ENCODE peak calls at places on chromosomes 3 and 15, in ten cellular contexts. M, V, F, Z, E, C, O, N, S and T are unnamed samples.

GRCh38 chr3:121660356-121661171 is at the start of gene HCLS1:
- DNase-seq in M (peak; percentile 47), V (peak; percentile 18), F (peak; percentile 39), Z (peak; percentile 93), E (no peak), C (peak; percentile 83), O (peak; percentile 90), N (peak; percentile 41), S (no peak), T (peak; percentile 52)

GRCh38 chr3:63193647-63194046 is 84.5 kb upstream of the SYNPR start:
- DNase-seq in M (no peak), V (no peak), F (no peak), Z (no peak), E (peak; percentile 3), C (no peak), O (no peak), N (no peak), S (no peak), T (no peak)

GRCh38 chr3:67898916-67899315 is 244.5 kb upstream of the SUCLG2 start:
- DNase-seq in M (no peak), V (no peak), F (no peak), Z (no peak), E (no peak), C (no peak), O (no peak), N (no peak), S (no peak), T (no peak)

GRCh38 chr15:47820047-47820779 is 102.9 kb downstream of the SEMA6D start:
- DNase-seq in M (no peak), V (no peak), F (no peak), Z (no peak), E (no peak), C (no peak), O (no peak), N (no peak), S (peak; percentile 25), T (no peak)

GRCh38 chr15:50166216-50166615 is 15.8 kb upstream of the SLC27A2 start:
- DNase-seq in M (no peak), V (no peak), F (no peak), Z (no peak), E (no peak), C (no peak), O (no peak), N (no peak), S (peak; percentile 87), T (no peak)

GRCh38 chr15:74387988-74388955 is 20.8 kb upstream of the CYP11A1 start:
- DNase-seq in M (no peak), V (no peak), F (no peak), Z (peak; percentile 76), E (no peak), C (no peak), O (no peak), N (no peak), S (no peak), T (no peak)

GRCh38 chr3:150599611-150600297 is 3.4 kb upstream of the SELENOT start:
- DNase-seq in M (no peak), V (no peak), F (no peak), Z (no peak), E (peak; percentile 64), C (no peak), O (no peak), N (no peak), S (peak; percentile 89), T (peak; percentile 63)

GRCh38 chr15:57135800-57136199 is 217.4 kb downstream of the TCF12 start:
- DNase-seq in M (no peak), V (no peak), F (no peak), Z (no peak), E (no peak), C (no peak), O (no peak), N (no peak), S (no peak), T (no peak)

GRCh38 chr15:100596792-100597191 is 5.2 kb downstream of the LINS1 start:
- DNase-seq in M (no peak), V (no peak), F (no peak), Z (peak; percentile 80), E (no peak), C (peak; percentile 74), O (peak; percentile 72), N (no peak), S (no peak), T (no peak)

GRCh38 chr3:9399746-9400145 is 2.3 kb downstream of the SETD5 start:
- DNase-seq in M (peak; percentile 92), V (peak; percentile 72), F (peak; percentile 95), Z (no peak), E (peak; percentile 26), C (no peak), O (peak; percentile 70), N (peak; percentile 53), S (peak; percentile 97), T (peak; percentile 94)

GRCh38 chr3:148723591-148723990 is 25.9 kb downstream of the AGTR1 start:
- DNase-seq in M (no peak), V (no peak), F (no peak), Z (no peak), E (no peak), C (no peak), O (no peak), N (no peak), S (peak; percentile 90), T (peak; percentile 69)

GRCh38 chr15:25251700-25252390 is 187.0 kb downstream of the UBE3A start:
- DNase-seq in M (no peak), V (peak; percentile 6), F (peak; percentile 5), Z (peak; percentile 64), E (no peak), C (no peak), O (no peak), N (no peak), S (no peak), T (no peak)

DNA sequence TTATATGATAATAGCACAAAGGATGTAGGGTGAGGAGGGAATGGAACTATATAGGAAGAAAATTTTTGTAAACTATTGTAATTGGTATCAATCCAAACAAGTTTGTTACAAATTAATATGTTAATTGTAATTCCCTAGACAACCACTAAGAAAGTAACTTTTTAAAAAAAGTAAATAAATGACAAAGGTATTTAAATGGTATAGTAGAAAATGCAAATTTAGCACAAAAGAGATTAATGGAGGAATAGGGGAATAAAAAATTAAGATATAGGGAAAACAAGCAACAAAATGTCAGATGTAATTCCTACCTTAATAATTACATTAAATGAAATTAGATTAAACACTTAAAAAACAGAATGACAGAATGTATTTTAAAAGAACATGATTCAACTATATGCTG is 60.3 kb downstream of the TIMP4 start:
- DNase-seq in M (no peak), V (no peak), F (no peak), Z (no peak), E (no peak), C (no peak), O (no peak), N (no peak), S (no peak), T (no peak)
- TF ChIP-seq CTCF in M (no peak), V (no peak), F (no peak), Z (no peak), E (no peak), C (no peak), O (no peak), N (no peak), S (no peak), T (peak; percentile 18)

DNA sequence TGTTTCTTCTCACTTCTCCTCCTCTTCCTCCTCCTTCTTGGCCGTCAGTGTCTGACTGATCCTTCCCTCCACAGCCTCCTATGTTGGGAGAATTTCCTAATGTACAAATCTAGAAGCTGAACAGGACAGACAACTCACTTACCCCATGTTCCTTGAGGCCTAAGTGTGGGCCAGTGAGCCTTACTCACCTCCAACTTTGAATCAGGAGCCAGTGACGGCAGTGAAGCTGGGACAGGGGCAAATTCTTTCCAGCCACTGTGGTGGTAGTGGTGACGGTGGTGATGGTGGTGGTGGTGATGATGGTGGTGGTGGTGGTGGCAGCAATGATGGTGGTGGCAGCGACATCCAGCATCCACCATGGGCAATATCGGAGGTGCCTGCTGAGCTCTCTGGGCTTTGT is 166.3 kb downstream of the FAM43A start:
- DNase-seq in M (no peak), V (no peak), F (no peak), Z (peak; percentile 29), E (no peak), C (no peak), O (no peak), N (no peak), S (no peak), T (no peak)
- TF ChIP-seq POLR2A in M (no peak), V (no peak), F (no peak), Z (no peak), E (no peak), C (no peak), O (no peak), N (no peak), S (no peak), T (no peak)

GRCh38 chr3:49619649-49620048 is 54.5 kb upstream of the APEH start:
- DNase-seq in M (no peak), V (no peak), F (no peak), Z (no peak), E (no peak), C (no peak), O (no peak), N (no peak), S (no peak), T (no peak)
- H3K27ac ChIP-seq in M (no peak overlapping the region), V (no peak overlapping the region), F (no peak overlapping the region), Z (no peak overlapping the region), E (no peak overlapping the region), C (no peak overlapping the region), O (no peak overlapping the region), N (no peak overlapping the region), S (no peak overlapping the region), T (no peak overlapping the region)

GRCh38 chr3:52090131-52090548 is 33.8 kb upstream of the DUSP7 start:
- DNase-seq in M (peak; percentile 51), V (peak; percentile 67), F (no peak), Z (peak; percentile 54), E (peak; percentile 31), C (no peak), O (no peak), N (peak; percentile 52), S (peak; percentile 92), T (peak; percentile 40)

GRCh38 chr3:52088445-52089367 is 32.3 kb upstream of the DUSP7 start:
- DNase-seq in M (no peak), V (peak; percentile 61), F (no peak), Z (peak; percentile 81), E (no peak), C (no peak), O (no peak), N (peak; percentile 56), S (peak; percentile 88), T (no peak)

GRCh38 chr3:52090620-52091468 is 34.5 kb upstream of the DUSP7 start:
- DNase-seq in M (peak; percentile 40), V (no peak), F (no peak), Z (peak; percentile 48), E (no peak), C (no peak), O (no peak), N (no peak), S (no peak), T (no peak)

GRCh38 chr3:52087728-52088127 is 31.4 kb upstream of the DUSP7 start:
- DNase-seq in M (no peak), V (no peak), F (no peak), Z (peak; percentile 38), E (no peak), C (no peak), O (peak; percentile 69), N (no peak), S (no peak), T (no peak)

DNA sequence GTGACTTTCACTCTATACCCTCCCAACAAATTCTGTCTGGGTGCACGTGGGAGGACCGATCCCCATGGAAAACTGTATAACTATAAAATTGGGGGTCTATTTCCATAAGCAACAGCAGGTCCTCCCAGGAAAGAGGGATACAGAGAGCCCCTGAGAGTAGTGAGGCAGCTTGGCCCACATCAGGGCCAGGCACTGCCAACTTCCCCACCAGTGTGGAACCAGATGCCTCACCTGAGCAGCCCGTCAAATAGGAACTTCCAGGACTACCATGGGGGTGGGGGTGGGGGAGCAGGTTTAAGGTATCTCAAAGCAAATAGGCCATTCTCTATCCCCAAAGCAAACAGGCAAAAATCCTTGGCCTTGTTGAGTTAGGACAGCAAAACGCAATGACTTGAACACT is 33.3 kb upstream of the DUSP7 start:
- DNase-seq in M (no peak), V (no peak), F (no peak), Z (no peak), E (no peak), C (no peak), O (no peak), N (no peak), S (no peak), T (no peak)
- TF ChIP-seq CTCF in M (no peak), V (no peak), F (no peak), Z (no peak), E (no peak), C (no peak), O (no peak), N (no peak), S (no peak), T (no peak)